ENCODE peak calls at places on chromosome 16, in five cellular contexts. H is amygdala; Y is activated T-cell treated with anti-CD3 and anti-CD28 coated beads, Interleukin-2, amount 50 U/mL, for 1 hour; P is breast epithelium; I is naive B cell. Q is an unnamed sample.

GRCh38 chr16:73011926-73012325 is 36.0 kb downstream of the ZFHX3 start:
- DNase-seq in H (no peak), Y (no peak), P (no peak), I (no peak), Q (no peak)

GRCh38 chr16:85461814-85462404 is 151.2 kb upstream of the GSE1 start:
- DNase-seq in H (no peak), Y (no peak), P (no peak), I (no peak), Q (no peak)

GRCh38 chr16:4115941-4116327 is 308 bp downstream of the ADCY9 start:
- DNase-seq in H (no peak), Y (no peak), P (no peak), I (no peak), Q (no peak)

GRCh38 chr16:397135-397661 is at the start of gene NME4:
- DNase-seq in H (no peak), Y (peak), P (no peak), I (peak), Q (no peak)

GRCh38 chr16:88487920-88488842 is 35.1 kb downstream of the ZFPM1 start:
- DNase-seq in H (no peak), Y (no peak), P (no peak), I (no peak), Q (no peak)

GRCh38 chr16:11349599-11350276 is 4.5 kb downstream of the RMI2 start:
- DNase-seq in H (peak), Y (no peak), P (peak), I (no peak), Q (no peak)

GRCh38 chr16:58454178-58454577 is 45.8 kb upstream of the NDRG4 start:
- DNase-seq in H (no peak), Y (no peak), P (no peak), I (no peak), Q (no peak)

GRCh38 chr16:22232277-22233049 is 26.4 kb downstream of the EEF2K start:
- DNase-seq in H (no peak), Y (no peak), P (peak), I (no peak), Q (no peak)

GRCh38 chr16:10589106-10589505 is 8.7 kb upstream of the EMP2 start:
- DNase-seq in H (no peak), Y (no peak), P (no peak), I (no peak), Q (no peak)

GRCh38 chr16:9047689-9048301 is 43.6 kb upstream of the HAPSTR1 start:
- DNase-seq in H (peak), Y (peak), P (peak), I (no peak), Q (peak)

GRCh38 chr16:84514874-84515835 is 10.7 kb upstream of the MEAK7 start:
- DNase-seq in H (no peak), Y (peak), P (peak), I (peak), Q (peak)

GRCh38 chr16:70529051-70529777 is 5.6 kb downstream of the SF3B3 start:
- DNase-seq in H (no peak), Y (no peak), P (no peak), I (peak), Q (no peak)

GRCh38 chr16:51243836-51244483 is 92.9 kb upstream of the SALL1 start:
- DNase-seq in H (no peak), Y (no peak), P (no peak), I (no peak), Q (no peak)

GRCh38 chr16:75460441-75460840 is 4.0 kb downstream of the TMEM170A start:
- DNase-seq in H (no peak), Y (no peak), P (no peak), I (no peak), Q (no peak)

GRCh38 chr16:21159281-21159951 is 942 bp downstream of the LDAF1 start:
- DNase-seq in H (no peak), Y (peak), P (peak), I (peak), Q (no peak)

GRCh38 chr16:88886915-88887521 is 20.6 kb upstream of the PABPN1L start:
- DNase-seq in H (no peak), Y (no peak), P (no peak), I (no peak), Q (no peak)

GRCh38 chr16:25395528-25395927 is 137.9 kb upstream of the ZKSCAN2 start:
- DNase-seq in H (no peak), Y (no peak), P (no peak), I (no peak), Q (no peak)

GRCh38 chr16:75263963-75264445 is 12.6 kb upstream of the BCAR1 start:
- DNase-seq in H (no peak), Y (no peak), P (no peak), I (no peak), Q (no peak)

GRCh38 chr16:26709175-26709574 is 357.6 kb upstream of the C16orf82 start:
- DNase-seq in H (no peak), Y (no peak), P (no peak), I (no peak), Q (no peak)

GRCh38 chr16:24853169-24853824 is 7.5 kb downstream of the SLC5A11 start:
- DNase-seq in H (no peak), Y (no peak), P (no peak), I (no peak), Q (no peak)

GRCh38 chr16:68074850-68075249 is 10.3 kb upstream of the NFATC3 start:
- DNase-seq in H (no peak), Y (peak), P (no peak), I (peak), Q (peak)

GRCh38 chr16:86073763-86074493 is 175.0 kb downstream of the IRF8 start:
- DNase-seq in H (no peak), Y (no peak), P (no peak), I (no peak), Q (no peak)

GRCh38 chr16:5965321-5965720 is 867.7 kb upstream of the EEF2KMT start:
- DNase-seq in H (no peak), Y (no peak), P (no peak), I (no peak), Q (no peak)

GRCh38 chr16:28898266-28898665 is 20.0 kb downstream of the ATP2A1 start:
- DNase-seq in H (no peak), Y (no peak), P (no peak), I (no peak), Q (no peak)

GRCh38 chr16:16158741-16159374 is 64.4 kb downstream of the ABCC6 start:
- DNase-seq in H (no peak), Y (no peak), P (no peak), I (no peak), Q (no peak)

GRCh38 chr16:27239906-27240655 is 28.5 kb downstream of the NSMCE1 start:
- DNase-seq in H (no peak), Y (peak), P (no peak), I (no peak), Q (no peak)

GRCh38 chr16:73510852-73511251 is 462.9 kb upstream of the ZFHX3 start:
- DNase-seq in H (no peak), Y (no peak), P (peak), I (no peak), Q (no peak)

GRCh38 chr16:79509221-79509631 is 91.3 kb downstream of the MAF start:
- DNase-seq in H (peak), Y (no peak), P (peak), I (no peak), Q (no peak)

GRCh38 chr16:31487720-31488629 is 5.1 kb downstream of the SLC5A2 start:
- DNase-seq in H (no peak), Y (peak), P (no peak), I (peak), Q (peak)

GRCh38 chr16:24989417-24989978 is 25.7 kb downstream of the ARHGAP17 start:
- DNase-seq in H (no peak), Y (no peak), P (no peak), I (no peak), Q (no peak)

GRCh38 chr16:84825896-84826557 is 6.2 kb downstream of the CRISPLD2 start:
- DNase-seq in H (no peak), Y (no peak), P (no peak), I (no peak), Q (no peak)

GRCh38 chr16:67181346-67181745 is 2.4 kb downstream of the MATCAP1 start:
- DNase-seq in H (no peak), Y (no peak), P (no peak), I (no peak), Q (no peak)

GRCh38 chr16:84176192-84177053 is 10.4 kb downstream of the TAF1C start:
- DNase-seq in H (no peak), Y (no peak), P (no peak), I (no peak), Q (no peak)

GRCh38 chr16:56558024-56558747 is 6.7 kb upstream of the MT4 start:
- DNase-seq in H (peak), Y (no peak), P (peak), I (no peak), Q (no peak)

GRCh38 chr16:71185366-71185765 is 45.2 kb downstream of the HYDIN start:
- DNase-seq in H (no peak), Y (no peak), P (no peak), I (no peak), Q (no peak)

Q was measured in activated CD8-positive, alpha-beta memory T cell treated with anti-CD3 and anti-CD28 coated beads for 4 hours.